ENCODE peak calls at places on chromosomes 13 and 19, in ten cellular contexts. One of them, this sample, is unnamed.

GRCh38 chr19:51097166-51097736 is 11.0 kb downstream of the CTU1 start:
- DNase-seq in progenitor cell of endocrine pancreas: peak
- DNase-seq in AG04450: no peak
- DNase-seq in B cell: peak
- DNase-seq in astrocyte: peak
- DNase-seq in colonic mucosa: peak
- DNase-seq in tibial nerve: peak
- DNase-seq in neural progenitor cell: peak
- DNase-seq in fibroblast of pulmonary artery: peak
- DNase-seq in thyroid gland: peak
- DNase-seq in this sample: peak

GRCh38 chr19:53157601-53158000 is 1.3 kb downstream of the ZNF347 start:
- DNase-seq in B cell: no peak
- DNase-seq in neural progenitor cell: peak
- DNase-seq in astrocyte: peak
- DNase-seq in colonic mucosa: no peak
- DNase-seq in progenitor cell of endocrine pancreas: no peak
- DNase-seq in thyroid gland: peak
- DNase-seq in fibroblast of pulmonary artery: peak
- DNase-seq in tibial nerve: no peak
- DNase-seq in AG04450: no peak
- DNase-seq in this sample: no peak

GRCh38 chr19:10100163-10100785 is 2.2 kb downstream of the ANGPTL6 start:
- DNase-seq in B cell: no peak
- DNase-seq in AG04450: no peak
- DNase-seq in progenitor cell of endocrine pancreas: no peak
- DNase-seq in colonic mucosa: no peak
- DNase-seq in fibroblast of pulmonary artery: no peak
- DNase-seq in neural progenitor cell: no peak
- DNase-seq in thyroid gland: no peak
- DNase-seq in astrocyte: no peak
- DNase-seq in tibial nerve: no peak
- DNase-seq in this sample: no peak

GRCh38 chr13:41765813-41766212 is 195.1 kb downstream of the VWA8 start:
- DNase-seq in fibroblast of pulmonary artery: peak
- DNase-seq in B cell: no peak
- DNase-seq in thyroid gland: no peak
- DNase-seq in AG04450: no peak
- DNase-seq in neural progenitor cell: no peak
- DNase-seq in progenitor cell of endocrine pancreas: no peak
- DNase-seq in astrocyte: no peak
- DNase-seq in tibial nerve: no peak
- DNase-seq in colonic mucosa: no peak
- DNase-seq in this sample: no peak

GRCh38 chr13:55087085-55087484 is 2053.6 kb upstream of the PRR20A start:
- DNase-seq in neural progenitor cell: no peak
- DNase-seq in progenitor cell of endocrine pancreas: no peak
- DNase-seq in colonic mucosa: no peak
- DNase-seq in thyroid gland: no peak
- DNase-seq in fibroblast of pulmonary artery: no peak
- DNase-seq in AG04450: no peak
- DNase-seq in tibial nerve: no peak
- DNase-seq in astrocyte: no peak
- DNase-seq in B cell: no peak
- DNase-seq in this sample: no peak

GRCh38 chr13:91904597-91904996 is 506.2 kb downstream of the GPC5 start:
- DNase-seq in tibial nerve: no peak
- DNase-seq in astrocyte: no peak
- DNase-seq in neural progenitor cell: no peak
- DNase-seq in colonic mucosa: no peak
- DNase-seq in thyroid gland: peak
- DNase-seq in progenitor cell of endocrine pancreas: no peak
- DNase-seq in B cell: peak
- DNase-seq in fibroblast of pulmonary artery: peak
- DNase-seq in AG04450: no peak
- DNase-seq in this sample: no peak

GRCh38 chr19:51203941-51204720 is 20.7 kb upstream of the CD33 start:
- DNase-seq in astrocyte: no peak
- DNase-seq in fibroblast of pulmonary artery: no peak
- DNase-seq in thyroid gland: peak
- DNase-seq in neural progenitor cell: no peak
- DNase-seq in progenitor cell of endocrine pancreas: no peak
- DNase-seq in B cell: no peak
- DNase-seq in AG04450: no peak
- DNase-seq in tibial nerve: no peak
- DNase-seq in colonic mucosa: no peak
- DNase-seq in this sample: no peak

GRCh38 chr13:48400820-48401219 is 12.1 kb downstream of the LPAR6 start:
- DNase-seq in colonic mucosa: no peak
- DNase-seq in fibroblast of pulmonary artery: peak
- DNase-seq in astrocyte: peak
- DNase-seq in AG04450: no peak
- DNase-seq in thyroid gland: no peak
- DNase-seq in progenitor cell of endocrine pancreas: no peak
- DNase-seq in B cell: no peak
- DNase-seq in neural progenitor cell: no peak
- DNase-seq in tibial nerve: no peak
- DNase-seq in this sample: no peak

GRCh38 chr13:47158583-47158982 is 261.7 kb upstream of the HTR2A start:
- DNase-seq in progenitor cell of endocrine pancreas: no peak
- DNase-seq in tibial nerve: no peak
- DNase-seq in fibroblast of pulmonary artery: no peak
- DNase-seq in AG04450: no peak
- DNase-seq in B cell: no peak
- DNase-seq in colonic mucosa: no peak
- DNase-seq in thyroid gland: no peak
- DNase-seq in neural progenitor cell: no peak
- DNase-seq in astrocyte: no peak
- DNase-seq in this sample: no peak

GRCh38 chr13:24910502-24911134 is 146.6 kb downstream of the RNF17 start:
- DNase-seq in tibial nerve: no peak
- DNase-seq in astrocyte: no peak
- DNase-seq in neural progenitor cell: no peak
- DNase-seq in progenitor cell of endocrine pancreas: no peak
- DNase-seq in fibroblast of pulmonary artery: no peak
- DNase-seq in AG04450: no peak
- DNase-seq in thyroid gland: no peak
- DNase-seq in B cell: no peak
- DNase-seq in colonic mucosa: peak
- DNase-seq in this sample: no peak

GRCh38 chr19:7850429-7850819 is 20.4 kb downstream of the EVI5L start:
- DNase-seq in B cell: no peak
- DNase-seq in AG04450: no peak
- DNase-seq in neural progenitor cell: no peak
- DNase-seq in colonic mucosa: no peak
- DNase-seq in tibial nerve: no peak
- DNase-seq in astrocyte: no peak
- DNase-seq in thyroid gland: no peak
- DNase-seq in fibroblast of pulmonary artery: no peak
- DNase-seq in progenitor cell of endocrine pancreas: no peak
- DNase-seq in this sample: no peak

GRCh38 chr19:54137913-54138776 is 583 bp downstream of the CNOT3 start:
- DNase-seq in fibroblast of pulmonary artery: no peak
- DNase-seq in colonic mucosa: peak
- DNase-seq in progenitor cell of endocrine pancreas: peak
- DNase-seq in astrocyte: no peak
- DNase-seq in AG04450: no peak
- DNase-seq in tibial nerve: no peak
- DNase-seq in neural progenitor cell: peak
- DNase-seq in thyroid gland: peak
- DNase-seq in B cell: peak
- DNase-seq in this sample: peak

GRCh38 chr19:4063369-4064072 is 3.2 kb downstream of the ZBTB7A start:
- DNase-seq in thyroid gland: no peak
- DNase-seq in B cell: no peak
- DNase-seq in astrocyte: no peak
- DNase-seq in fibroblast of pulmonary artery: no peak
- DNase-seq in colonic mucosa: peak
- DNase-seq in AG04450: no peak
- DNase-seq in progenitor cell of endocrine pancreas: no peak
- DNase-seq in tibial nerve: no peak
- DNase-seq in neural progenitor cell: peak
- DNase-seq in this sample: no peak
- TF ChIP-seq CTCF in thyroid gland: no peak
- TF ChIP-seq CTCF in B cell: no peak
- TF ChIP-seq CTCF in astrocyte: no peak
- TF ChIP-seq CTCF in fibroblast of pulmonary artery: peak
- TF ChIP-seq CTCF in colonic mucosa: no peak
- TF ChIP-seq CTCF in AG04450: peak
- TF ChIP-seq CTCF in progenitor cell of endocrine pancreas: peak
- TF ChIP-seq CTCF in tibial nerve: no peak
- TF ChIP-seq CTCF in neural progenitor cell: peak
- TF ChIP-seq CTCF in this sample: no peak

GRCh38 chr13:60260440-60260839 is 96.7 kb upstream of the DIAPH3 start:
- DNase-seq in fibroblast of pulmonary artery: no peak
- DNase-seq in B cell: no peak
- DNase-seq in thyroid gland: no peak
- DNase-seq in progenitor cell of endocrine pancreas: no peak
- DNase-seq in neural progenitor cell: peak
- DNase-seq in colonic mucosa: no peak
- DNase-seq in AG04450: no peak
- DNase-seq in tibial nerve: no peak
- DNase-seq in astrocyte: no peak
- DNase-seq in this sample: no peak
- TF ChIP-seq CTCF in fibroblast of pulmonary artery: peak
- TF ChIP-seq CTCF in B cell: no peak
- TF ChIP-seq CTCF in thyroid gland: no peak
- TF ChIP-seq CTCF in progenitor cell of endocrine pancreas: peak
- TF ChIP-seq CTCF in neural progenitor cell: peak
- TF ChIP-seq CTCF in colonic mucosa: no peak
- TF ChIP-seq CTCF in AG04450: peak
- TF ChIP-seq CTCF in tibial nerve: no peak
- TF ChIP-seq CTCF in astrocyte: no peak
- TF ChIP-seq CTCF in this sample: no peak

GRCh38 chr19:58326501-58326913 is 287 bp upstream of the ZSCAN22 start:
- DNase-seq in B cell: no peak
- DNase-seq in colonic mucosa: no peak
- DNase-seq in AG04450: no peak
- DNase-seq in tibial nerve: no peak
- DNase-seq in astrocyte: no peak
- DNase-seq in progenitor cell of endocrine pancreas: no peak
- DNase-seq in neural progenitor cell: no peak
- DNase-seq in thyroid gland: no peak
- DNase-seq in fibroblast of pulmonary artery: no peak
- DNase-seq in this sample: no peak

GRCh38 chr19:58325623-58326022 is 1.2 kb upstream of the ZSCAN22 start:
- DNase-seq in neural progenitor cell: no peak
- DNase-seq in B cell: no peak
- DNase-seq in astrocyte: peak
- DNase-seq in colonic mucosa: no peak
- DNase-seq in progenitor cell of endocrine pancreas: no peak
- DNase-seq in tibial nerve: no peak
- DNase-seq in AG04450: no peak
- DNase-seq in fibroblast of pulmonary artery: no peak
- DNase-seq in thyroid gland: no peak
- DNase-seq in this sample: no peak

GRCh38 chr19:58330458-58330857 is 3.7 kb downstream of the ZSCAN22 start:
- DNase-seq in astrocyte: peak
- DNase-seq in colonic mucosa: no peak
- DNase-seq in tibial nerve: no peak
- DNase-seq in thyroid gland: no peak
- DNase-seq in AG04450: no peak
- DNase-seq in fibroblast of pulmonary artery: peak
- DNase-seq in progenitor cell of endocrine pancreas: no peak
- DNase-seq in neural progenitor cell: no peak
- DNase-seq in B cell: no peak
- DNase-seq in this sample: no peak

GRCh38 chr19:58326914-58327726 is at the start of gene ZSCAN22:
- DNase-seq in progenitor cell of endocrine pancreas: peak
- DNase-seq in B cell: peak
- DNase-seq in astrocyte: peak
- DNase-seq in thyroid gland: peak
- DNase-seq in tibial nerve: peak
- DNase-seq in neural progenitor cell: peak
- DNase-seq in AG04450: peak
- DNase-seq in fibroblast of pulmonary artery: peak
- DNase-seq in colonic mucosa: peak
- DNase-seq in this sample: peak

DNA sequence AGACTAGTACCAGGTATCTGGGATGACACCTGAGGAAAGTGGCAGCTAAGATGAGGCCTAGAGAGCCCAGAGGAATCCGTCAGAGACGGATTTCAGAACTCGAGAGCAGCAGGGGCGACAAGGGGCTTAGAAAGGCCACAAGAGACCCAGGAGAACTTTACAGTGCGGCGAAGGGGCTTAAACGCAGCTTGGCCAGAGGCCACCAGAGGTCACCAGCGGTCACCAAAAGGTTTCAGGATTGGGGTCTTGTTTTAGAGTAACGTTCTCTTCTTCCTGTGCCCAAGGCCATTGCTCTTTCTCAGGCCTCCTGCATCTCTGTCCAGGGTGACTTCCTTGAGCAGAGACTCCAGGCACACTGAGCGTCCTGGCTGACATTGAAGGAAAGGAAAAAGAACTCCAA is 2.2 kb downstream of the ZSCAN22 start:
- DNase-seq in B cell: peak
- DNase-seq in astrocyte: no peak
- DNase-seq in AG04450: no peak
- DNase-seq in neural progenitor cell: peak
- DNase-seq in progenitor cell of endocrine pancreas: peak
- DNase-seq in colonic mucosa: no peak
- DNase-seq in fibroblast of pulmonary artery: no peak
- DNase-seq in tibial nerve: no peak
- DNase-seq in thyroid gland: no peak
- DNase-seq in this sample: no peak
- TF ChIP-seq CTCF in B cell: no peak
- TF ChIP-seq CTCF in astrocyte: no peak
- TF ChIP-seq CTCF in AG04450: no peak
- TF ChIP-seq CTCF in neural progenitor cell: peak
- TF ChIP-seq CTCF in progenitor cell of endocrine pancreas: peak
- TF ChIP-seq CTCF in colonic mucosa: no peak
- TF ChIP-seq CTCF in fibroblast of pulmonary artery: no peak
- TF ChIP-seq CTCF in tibial nerve: no peak
- TF ChIP-seq CTCF in thyroid gland: no peak
- TF ChIP-seq CTCF in this sample: peak

GRCh38 chr13:28657784-28658538 is 969 bp upstream of the POMP start:
- DNase-seq in tibial nerve: no peak
- DNase-seq in B cell: peak
- DNase-seq in thyroid gland: no peak
- DNase-seq in fibroblast of pulmonary artery: peak
- DNase-seq in colonic mucosa: no peak
- DNase-seq in astrocyte: no peak
- DNase-seq in progenitor cell of endocrine pancreas: no peak
- DNase-seq in AG04450: no peak
- DNase-seq in neural progenitor cell: peak
- DNase-seq in this sample: peak
- TF ChIP-seq CTCF in tibial nerve: no peak
- TF ChIP-seq CTCF in B cell: no peak
- TF ChIP-seq CTCF in thyroid gland: no peak
- TF ChIP-seq CTCF in fibroblast of pulmonary artery: peak
- TF ChIP-seq CTCF in colonic mucosa: no peak
- TF ChIP-seq CTCF in astrocyte: peak
- TF ChIP-seq CTCF in progenitor cell of endocrine pancreas: no peak
- TF ChIP-seq CTCF in AG04450: peak
- TF ChIP-seq CTCF in neural progenitor cell: no peak
- TF ChIP-seq CTCF in this sample: no peak